ENCODE peak calls at places on chromosomes 4 and X, in nine cellular contexts. O is GM13976; R is keratinocyte; T is activated CD4-positive, alpha-beta memory T cell treated with anti-CD3 and anti-CD28 coated beads, Interleukin-2, amount 10 ng/mL, durations not matched to agents 7 days and 5 days; P is NCI-H1436; U is astrocyte of the spinal cord; A is spleen; F is nephron progenitor cell; C is HT1080. I is an unnamed sample.

GRCh38 chr4:7167706-7168105 is 24.6 kb upstream of the SORCS2 start:
- DNase-seq in F (no peak), P (no peak), U (no peak), T (no peak), R (no peak), C (no peak), A (peak), O (no peak), I (no peak)

GRCh38 chr4:26061248-26061986 is 147.4 kb downstream of the SMIM20 start:
- DNase-seq in R (no peak), C (peak), T (peak), P (no peak), A (no peak), U (peak), O (peak), F (peak), I (peak)

GRCh38 chr4:3861720-3862639 is 95.8 kb downstream of the ADRA2C start:
- DNase-seq in A (no peak), F (no peak), U (no peak), P (no peak), R (no peak), O (no peak), T (no peak), C (no peak), I (no peak)

GRCh38 chr4:107138433-107138832 is 102.3 kb upstream of the DKK2 start:
- DNase-seq in P (no peak), A (no peak), R (no peak), O (no peak), F (no peak), T (no peak), C (no peak), U (no peak), I (no peak)

GRCh38 chrX:153870791-153871360 is 15.1 kb downstream of the L1CAM start:
- DNase-seq in T (no peak), O (peak), A (peak), U (no peak), R (no peak), P (no peak), F (no peak), C (no peak), I (no peak)

GRCh38 chr4:106869551-106869950 is 166.6 kb downstream of the DKK2 start:
- DNase-seq in C (peak), T (no peak), U (peak), O (no peak), P (no peak), F (no peak), A (no peak), R (no peak), I (no peak)

GRCh38 chr4:185203380-185204237 is at the start of gene CFAP97:
- DNase-seq in F (peak), O (peak), T (peak), C (peak), A (peak), R (no peak), U (peak), P (peak), I (no peak)

GRCh38 chrX:42420431-42420830 is 357.5 kb downstream of the PPP1R2C start:
- DNase-seq in O (no peak), C (no peak), A (no peak), F (no peak), R (no peak), U (no peak), P (no peak), T (no peak), I (no peak)

GRCh38 chr4:8770518-8771257 is 101.0 kb downstream of the HMX1 start:
- DNase-seq in O (no peak), P (no peak), U (no peak), R (no peak), C (no peak), A (peak), F (no peak), T (no peak), I (no peak)

GRCh38 chr4:140884431-140885058 is 128.4 kb upstream of the TBC1D9 start:
- DNase-seq in O (peak), T (peak), P (peak), U (peak), R (peak), C (peak), A (no peak), F (peak), I (peak)

GRCh38 chr4:11769425-11769824 is 340.7 kb upstream of the HS3ST1 start:
- DNase-seq in R (no peak), O (no peak), T (no peak), F (no peak), C (peak), P (no peak), U (no peak), A (no peak), I (no peak)

GRCh38 chrX:118459494-118459893 is 36.1 kb upstream of the DOCK11 start:
- DNase-seq in A (no peak), U (peak), T (peak), O (peak), R (no peak), P (peak), F (no peak), C (peak), I (no peak)